ENCODE peak calls at places on chromosome 9, in eight cellular contexts. Q is neural crest cell, A is fibroblast of villous mesenchyme, R is pancreas, U is A549, V is astrocyte of the spinal cord, G is left lobe of liver, X is GM10248. S is an unnamed sample.
A peak's percentile ranks its signal among the peaks of the same experiment; 100 is the strongest.

GRCh38 chr9:34560574-34561229 is 28.8 kb downstream of the CNTFR start:
- DNase-seq in Q (no peak), A (no peak), R (no peak), U (no peak), V (no peak), G (no peak), X (no peak), S (no peak)

GRCh38 chr9:131407717-131408195 is 13.9 kb downstream of the PRRC2B start:
- DNase-seq in Q (no peak), A (peak; percentile 58), R (no peak), U (peak; percentile 45), V (peak; percentile 60), G (no peak), X (no peak), S (no peak)

GRCh38 chr9:15304620-15305019 is 2.4 kb downstream of the TTC39B start:
- DNase-seq in Q (no peak), A (no peak), R (no peak), U (no peak), V (no peak), G (peak; percentile 70), X (peak; percentile 33), S (no peak)

GRCh38 chr9:9061599-9061998 is 1262.0 kb upstream of the DMAC1 start:
- DNase-seq in Q (no peak), A (no peak), R (no peak), U (no peak), V (no peak), G (no peak), X (no peak), S (peak; percentile 77)

GRCh38 chr9:116859763-116860162 is 172.7 kb downstream of the TRIM32 start:
- DNase-seq in Q (no peak), A (no peak), R (peak; percentile 47), U (no peak), V (no peak), G (no peak), X (no peak), S (no peak)

GRCh38 chr9:94672811-94673487 is 33.6 kb upstream of the FBP1 start:
- DNase-seq in Q (no peak), A (peak; percentile 70), R (no peak), U (peak; percentile 37), V (peak; percentile 64), G (no peak), X (no peak), S (no peak)

GRCh38 chr9:104868687-104869404 is 59.1 kb downstream of the ABCA1 start:
- DNase-seq in Q (peak; percentile 27), A (peak; percentile 95), R (peak; percentile 21), U (peak; percentile 55), V (peak; percentile 89), G (peak; percentile 63), X (peak; percentile 84), S (no peak)

GRCh38 chr9:130461731-130462130 is 17.0 kb downstream of the ASS1 start:
- DNase-seq in Q (no peak), A (no peak), R (no peak), U (no peak), V (no peak), G (no peak), X (no peak), S (no peak)

GRCh38 chr9:13446935-13447334 is 167.4 kb upstream of the MPDZ start:
- DNase-seq in Q (no peak), A (no peak), R (no peak), U (no peak), V (no peak), G (no peak), X (no peak), S (no peak)

S was measured in NCI-H748 treated with DMSO at 0.1 percent for 48 hours.